ENCODE peak calls at places on chromosomes 7 and 10, in nine cellular contexts. One of them, this sample, is unnamed.

GRCh38 chr10:97307441-97307840 is 11.6 kb upstream of the FRAT1 start:
- DNase-seq in cardiac fibroblast: no peak
- DNase-seq in mesendoderm: no peak
- DNase-seq in SW480: no peak
- DNase-seq in CD4-positive, alpha-beta memory T cell: no peak
- DNase-seq in GM20000: no peak
- DNase-seq in activated T-cell treated with anti-CD3 and anti-CD28 coated beads for 1 hour: no peak
- DNase-seq in chondrocyte: no peak
- DNase-seq in T-helper 9 cell: no peak
- DNase-seq in this sample: peak; percentile 28

GRCh38 chr10:81130014-81130413 is 592.3 kb downstream of the SH2D4B start:
- DNase-seq in SW480: no peak
- DNase-seq in CD4-positive, alpha-beta memory T cell: no peak
- DNase-seq in GM20000: no peak
- DNase-seq in cardiac fibroblast: no peak
- DNase-seq in activated T-cell treated with anti-CD3 and anti-CD28 coated beads for 1 hour: no peak
- DNase-seq in mesendoderm: no peak
- DNase-seq in T-helper 9 cell: no peak
- DNase-seq in chondrocyte: no peak
- DNase-seq in this sample: no peak

GRCh38 chr7:113172726-113173125 is 54.4 kb upstream of the SMIM30 start:
- DNase-seq in mesendoderm: no peak
- DNase-seq in GM20000: no peak
- DNase-seq in CD4-positive, alpha-beta memory T cell: no peak
- DNase-seq in chondrocyte: no peak
- DNase-seq in SW480: no peak
- DNase-seq in cardiac fibroblast: no peak
- DNase-seq in activated T-cell treated with anti-CD3 and anti-CD28 coated beads for 1 hour: no peak
- DNase-seq in T-helper 9 cell: no peak
- DNase-seq in this sample: no peak

GRCh38 chr10:11270135-11270857 is 252.6 kb downstream of the CELF2 start:
- DNase-seq in CD4-positive, alpha-beta memory T cell: peak; percentile 65
- DNase-seq in activated T-cell treated with anti-CD3 and anti-CD28 coated beads for 1 hour: peak; percentile 62
- DNase-seq in SW480: peak; percentile 66
- DNase-seq in mesendoderm: peak; percentile 94
- DNase-seq in GM20000: peak; percentile 65
- DNase-seq in chondrocyte: no peak
- DNase-seq in T-helper 9 cell: peak; percentile 64
- DNase-seq in cardiac fibroblast: peak; percentile 67
- DNase-seq in this sample: peak; percentile 54

GRCh38 chr10:68154211-68154497 is 44.9 kb downstream of the MYPN start:
- DNase-seq in mesendoderm: peak; percentile 70
- DNase-seq in CD4-positive, alpha-beta memory T cell: no peak
- DNase-seq in GM20000: no peak
- DNase-seq in cardiac fibroblast: peak; percentile 29
- DNase-seq in activated T-cell treated with anti-CD3 and anti-CD28 coated beads for 1 hour: no peak
- DNase-seq in SW480: no peak
- DNase-seq in T-helper 9 cell: no peak
- DNase-seq in chondrocyte: no peak
- DNase-seq in this sample: no peak

GRCh38 chr10:49325916-49326783 is 27.2 kb downstream of the C10orf71 start:
- DNase-seq in SW480: no peak
- DNase-seq in cardiac fibroblast: no peak
- DNase-seq in CD4-positive, alpha-beta memory T cell: no peak
- DNase-seq in GM20000: no peak
- DNase-seq in activated T-cell treated with anti-CD3 and anti-CD28 coated beads for 1 hour: no peak
- DNase-seq in mesendoderm: no peak
- DNase-seq in T-helper 9 cell: no peak
- DNase-seq in chondrocyte: no peak
- DNase-seq in this sample: no peak

GRCh38 chr7:152177696-152178404 is 152.4 kb downstream of the GALNT11 start:
- DNase-seq in GM20000: no peak
- DNase-seq in chondrocyte: no peak
- DNase-seq in cardiac fibroblast: no peak
- DNase-seq in T-helper 9 cell: no peak
- DNase-seq in mesendoderm: no peak
- DNase-seq in SW480: no peak
- DNase-seq in CD4-positive, alpha-beta memory T cell: no peak
- DNase-seq in activated T-cell treated with anti-CD3 and anti-CD28 coated beads for 1 hour: no peak
- DNase-seq in this sample: no peak

GRCh38 chr10:30493609-30494530 is 59.9 kb downstream of the MAP3K8 start:
- DNase-seq in SW480: peak; percentile 90
- DNase-seq in CD4-positive, alpha-beta memory T cell: no peak
- DNase-seq in activated T-cell treated with anti-CD3 and anti-CD28 coated beads for 1 hour: no peak
- DNase-seq in mesendoderm: peak; percentile 12
- DNase-seq in T-helper 9 cell: no peak
- DNase-seq in chondrocyte: no peak
- DNase-seq in GM20000: peak; percentile 56
- DNase-seq in cardiac fibroblast: peak; percentile 87
- DNase-seq in this sample: peak; percentile 96

GRCh38 chr10:26714816-26715487 is 17.5 kb downstream of the PDSS1 start:
- DNase-seq in T-helper 9 cell: no peak
- DNase-seq in CD4-positive, alpha-beta memory T cell: no peak
- DNase-seq in chondrocyte: no peak
- DNase-seq in activated T-cell treated with anti-CD3 and anti-CD28 coated beads for 1 hour: no peak
- DNase-seq in SW480: peak; percentile 8
- DNase-seq in mesendoderm: no peak
- DNase-seq in GM20000: no peak
- DNase-seq in cardiac fibroblast: no peak
- DNase-seq in this sample: no peak

GRCh38 chr10:91799580-91799975 is 1.4 kb downstream of the TNKS2 start:
- DNase-seq in GM20000: no peak
- DNase-seq in CD4-positive, alpha-beta memory T cell: no peak
- DNase-seq in activated T-cell treated with anti-CD3 and anti-CD28 coated beads for 1 hour: no peak
- DNase-seq in SW480: peak; percentile 33
- DNase-seq in cardiac fibroblast: peak; percentile 47
- DNase-seq in mesendoderm: no peak
- DNase-seq in T-helper 9 cell: no peak
- DNase-seq in chondrocyte: no peak
- DNase-seq in this sample: no peak

GRCh38 chr7:36205844-36206243 is 52.8 kb downstream of the EEPD1 start:
- DNase-seq in cardiac fibroblast: no peak
- DNase-seq in GM20000: no peak
- DNase-seq in T-helper 9 cell: no peak
- DNase-seq in mesendoderm: no peak
- DNase-seq in SW480: no peak
- DNase-seq in activated T-cell treated with anti-CD3 and anti-CD28 coated beads for 1 hour: no peak
- DNase-seq in CD4-positive, alpha-beta memory T cell: no peak
- DNase-seq in chondrocyte: no peak
- DNase-seq in this sample: no peak

GRCh38 chr7:82319674-82320118 is 123.9 kb downstream of the CACNA2D1 start:
- DNase-seq in cardiac fibroblast: peak; percentile 80
- DNase-seq in chondrocyte: no peak
- DNase-seq in mesendoderm: peak; percentile 30
- DNase-seq in SW480: no peak
- DNase-seq in T-helper 9 cell: no peak
- DNase-seq in activated T-cell treated with anti-CD3 and anti-CD28 coated beads for 1 hour: no peak
- DNase-seq in GM20000: no peak
- DNase-seq in CD4-positive, alpha-beta memory T cell: no peak
- DNase-seq in this sample: no peak

GRCh38 chr10:77737608-77738007 is 100.0 kb upstream of the KCNMA1 start:
- DNase-seq in GM20000: no peak
- DNase-seq in CD4-positive, alpha-beta memory T cell: no peak
- DNase-seq in activated T-cell treated with anti-CD3 and anti-CD28 coated beads for 1 hour: no peak
- DNase-seq in SW480: no peak
- DNase-seq in T-helper 9 cell: no peak
- DNase-seq in cardiac fibroblast: peak; percentile 98
- DNase-seq in mesendoderm: no peak
- DNase-seq in chondrocyte: no peak
- DNase-seq in this sample: no peak

GRCh38 chr7:135753616-135754413 is 5.2 kb upstream of the FAM180A start:
- DNase-seq in GM20000: no peak
- DNase-seq in CD4-positive, alpha-beta memory T cell: no peak
- DNase-seq in activated T-cell treated with anti-CD3 and anti-CD28 coated beads for 1 hour: no peak
- DNase-seq in chondrocyte: no peak
- DNase-seq in SW480: no peak
- DNase-seq in mesendoderm: no peak
- DNase-seq in cardiac fibroblast: no peak
- DNase-seq in T-helper 9 cell: no peak
- DNase-seq in this sample: no peak

GRCh38 chr7:2887816-2888215 is 43.7 kb upstream of the GNA12 start:
- DNase-seq in GM20000: no peak
- DNase-seq in SW480: no peak
- DNase-seq in CD4-positive, alpha-beta memory T cell: no peak
- DNase-seq in chondrocyte: no peak
- DNase-seq in mesendoderm: no peak
- DNase-seq in cardiac fibroblast: no peak
- DNase-seq in T-helper 9 cell: no peak
- DNase-seq in activated T-cell treated with anti-CD3 and anti-CD28 coated beads for 1 hour: no peak
- DNase-seq in this sample: no peak

GRCh38 chr7:142488842-142489241 is 231.0 kb upstream of the PRSS58 start:
- DNase-seq in activated T-cell treated with anti-CD3 and anti-CD28 coated beads for 1 hour: no peak
- DNase-seq in chondrocyte: no peak
- DNase-seq in SW480: peak; percentile 32
- DNase-seq in T-helper 9 cell: no peak
- DNase-seq in mesendoderm: no peak
- DNase-seq in GM20000: no peak
- DNase-seq in CD4-positive, alpha-beta memory T cell: no peak
- DNase-seq in cardiac fibroblast: no peak
- DNase-seq in this sample: no peak

GRCh38 chr10:24483701-24484100 is 240.0 kb downstream of the ARHGAP21 start:
- DNase-seq in T-helper 9 cell: no peak
- DNase-seq in cardiac fibroblast: peak; percentile 65
- DNase-seq in GM20000: no peak
- DNase-seq in CD4-positive, alpha-beta memory T cell: no peak
- DNase-seq in SW480: peak; percentile 92
- DNase-seq in chondrocyte: no peak
- DNase-seq in activated T-cell treated with anti-CD3 and anti-CD28 coated beads for 1 hour: no peak
- DNase-seq in mesendoderm: peak; percentile 78
- DNase-seq in this sample: no peak

GRCh38 chr10:112565434-112566053 is 118.5 kb downstream of the VTI1A start:
- DNase-seq in GM20000: peak; percentile 27
- DNase-seq in T-helper 9 cell: no peak
- DNase-seq in cardiac fibroblast: peak; percentile 84
- DNase-seq in SW480: peak; percentile 63
- DNase-seq in CD4-positive, alpha-beta memory T cell: no peak
- DNase-seq in activated T-cell treated with anti-CD3 and anti-CD28 coated beads for 1 hour: no peak
- DNase-seq in mesendoderm: peak; percentile 82
- DNase-seq in chondrocyte: no peak
- DNase-seq in this sample: peak; percentile 88

GRCh38 chr7:135320277-135320676 is 86.6 kb downstream of the STRA8 start:
- DNase-seq in chondrocyte: no peak
- DNase-seq in T-helper 9 cell: no peak
- DNase-seq in activated T-cell treated with anti-CD3 and anti-CD28 coated beads for 1 hour: no peak
- DNase-seq in mesendoderm: no peak
- DNase-seq in cardiac fibroblast: peak; percentile 94
- DNase-seq in SW480: peak; percentile 11
- DNase-seq in CD4-positive, alpha-beta memory T cell: no peak
- DNase-seq in GM20000: no peak
- DNase-seq in this sample: no peak

GRCh38 chr10:99431190-99431549 is 746 bp upstream of the GOT1 start:
- DNase-seq in CD4-positive, alpha-beta memory T cell: no peak
- DNase-seq in T-helper 9 cell: no peak
- DNase-seq in mesendoderm: peak; percentile 64
- DNase-seq in cardiac fibroblast: peak; percentile 48
- DNase-seq in SW480: peak; percentile 42
- DNase-seq in GM20000: no peak
- DNase-seq in activated T-cell treated with anti-CD3 and anti-CD28 coated beads for 1 hour: no peak
- DNase-seq in chondrocyte: no peak
- DNase-seq in this sample: peak; percentile 80